ENCODE peak calls at places on chromosomes 6 and 20, in seven cellular contexts. M is Karpas-422, E is A549, I is heart right ventricle, W is psoas muscle, O is HL-60, U is SJSA1. J is an unnamed sample.

GRCh38 chr6:52362443-52363221 is 681 bp downstream of the PAQR8 start:
- DNase-seq in M (peak; percentile 67), E (peak; percentile 8), I (peak; percentile 25), W (peak; percentile 54), O (peak; percentile 38), U (peak; percentile 48), J (peak; percentile 56)

GRCh38 chr20:49286689-49287551 is 9.1 kb upstream of the ZNFX1 start:
- DNase-seq in M (no peak), E (no peak), I (no peak), W (no peak), O (no peak), U (peak; percentile 64), J (peak; percentile 33)

GRCh38 chr6:111494951-111495350 is 11.9 kb upstream of the REV3L start:
- DNase-seq in M (no peak), E (no peak), I (no peak), W (no peak), O (no peak), U (no peak), J (no peak)

GRCh38 chr6:109039795-109040194 is 54.9 kb downstream of the SESN1 start:
- DNase-seq in M (no peak), E (no peak), I (no peak), W (no peak), O (no peak), U (no peak), J (no peak)

GRCh38 chr6:149235130-149235561 is 82.4 kb upstream of the TAB2 start:
- DNase-seq in M (no peak), E (peak; percentile 16), I (peak; percentile 29), W (no peak), O (no peak), U (peak; percentile 72), J (peak; percentile 72)

GRCh38 chr6:170024940-170025339 is 265.9 kb downstream of the DLL1 start:
- DNase-seq in M (no peak), E (no peak), I (peak; percentile 42), W (no peak), O (no peak), U (no peak), J (no peak)

GRCh38 chr6:39072830-39073229 is 24.2 kb downstream of the GLP1R start:
- DNase-seq in M (no peak), E (no peak), I (no peak), W (no peak), O (no peak), U (no peak), J (no peak)

GRCh38 chr6:42345696-42346416 is 105.9 kb downstream of the TRERF1 start:
- DNase-seq in M (no peak), E (no peak), I (no peak), W (no peak), O (no peak), U (no peak), J (no peak)

GRCh38 chr20:17568972-17569471 is 853 bp upstream of the DSTN start:
- DNase-seq in M (no peak), E (peak; percentile 95), I (peak; percentile 92), W (peak; percentile 86), O (no peak), U (peak; percentile 99), J (no peak)

GRCh38 chr6:38445321-38445720 is 194.4 kb downstream of the BTBD9 start:
- DNase-seq in M (no peak), E (no peak), I (no peak), W (no peak), O (no peak), U (no peak), J (no peak)

GRCh38 chr6:38350882-38351281 is 288.8 kb downstream of the BTBD9 start:
- DNase-seq in M (no peak), E (no peak), I (no peak), W (no peak), O (no peak), U (no peak), J (no peak)

GRCh38 chr6:90184334-90185298 is 112.0 kb downstream of the BACH2 start:
- DNase-seq in M (no peak), E (no peak), I (no peak), W (no peak), O (no peak), U (peak; percentile 70), J (no peak)

GRCh38 chr20:15604406-15604805 is 968.8 kb downstream of the KIF16B start:
- DNase-seq in M (no peak), E (no peak), I (no peak), W (no peak), O (no peak), U (no peak), J (peak; percentile 24)

GRCh38 chr20:278607-279571 is 11.7 kb downstream of the C20orf96 start:
- DNase-seq in M (no peak), E (no peak), I (peak; percentile 33), W (no peak), O (no peak), U (no peak), J (no peak)

GRCh38 chr6:30685977-30686907 is at the start of gene PPP1R18:
- DNase-seq in M (peak; percentile 92), E (no peak), I (peak; percentile 90), W (peak; percentile 90), O (peak; percentile 81), U (peak; percentile 63), J (peak; percentile 85)

GRCh38 chr6:89290401-89291155 is 24.5 kb downstream of the GABRR2 start:
- DNase-seq in M (no peak), E (no peak), I (no peak), W (no peak), O (no peak), U (no peak), J (no peak)

GRCh38 chr6:1104988-1105670 is 206.8 kb upstream of the FOXQ1 start:
- DNase-seq in M (no peak), E (no peak), I (no peak), W (no peak), O (no peak), U (no peak), J (no peak)

GRCh38 chr6:135851442-135852271 is at the start of gene PDE7B:
- DNase-seq in M (no peak), E (peak; percentile 73), I (peak; percentile 81), W (peak; percentile 93), O (peak; percentile 14), U (peak; percentile 61), J (peak; percentile 50)

GRCh38 chr20:25013478-25014380 is 21.2 kb upstream of the APMAP start:
- DNase-seq in M (no peak), E (no peak), I (no peak), W (no peak), O (no peak), U (no peak), J (no peak)

GRCh38 chr6:98929498-98930060 is 18.2 kb downstream of the FBXL4 start:
- DNase-seq in M (no peak), E (no peak), I (no peak), W (no peak), O (no peak), U (no peak), J (no peak)

GRCh38 chr6:22332726-22333125 is 35.9 kb upstream of the PRL start:
- DNase-seq in M (no peak), E (no peak), I (no peak), W (no peak), O (no peak), U (peak; percentile 48), J (peak; percentile 42)

GRCh38 chr6:158185729-158186456 is 17.7 kb downstream of the GTF2H5 start:
- DNase-seq in M (no peak), E (no peak), I (no peak), W (no peak), O (no peak), U (no peak), J (no peak)

GRCh38 chr6:133623065-133623464 is 265.8 kb upstream of the TCF21 start:
- DNase-seq in M (no peak), E (no peak), I (no peak), W (no peak), O (no peak), U (peak; percentile 34), J (no peak)
- H3K4me3 ChIP-seq in M (no peak overlapping the region), E (no peak overlapping the region), I (no peak overlapping the region), W (no peak overlapping the region), O (no peak overlapping the region), U (no peak overlapping the region), J (no peak overlapping the region)

DNA sequence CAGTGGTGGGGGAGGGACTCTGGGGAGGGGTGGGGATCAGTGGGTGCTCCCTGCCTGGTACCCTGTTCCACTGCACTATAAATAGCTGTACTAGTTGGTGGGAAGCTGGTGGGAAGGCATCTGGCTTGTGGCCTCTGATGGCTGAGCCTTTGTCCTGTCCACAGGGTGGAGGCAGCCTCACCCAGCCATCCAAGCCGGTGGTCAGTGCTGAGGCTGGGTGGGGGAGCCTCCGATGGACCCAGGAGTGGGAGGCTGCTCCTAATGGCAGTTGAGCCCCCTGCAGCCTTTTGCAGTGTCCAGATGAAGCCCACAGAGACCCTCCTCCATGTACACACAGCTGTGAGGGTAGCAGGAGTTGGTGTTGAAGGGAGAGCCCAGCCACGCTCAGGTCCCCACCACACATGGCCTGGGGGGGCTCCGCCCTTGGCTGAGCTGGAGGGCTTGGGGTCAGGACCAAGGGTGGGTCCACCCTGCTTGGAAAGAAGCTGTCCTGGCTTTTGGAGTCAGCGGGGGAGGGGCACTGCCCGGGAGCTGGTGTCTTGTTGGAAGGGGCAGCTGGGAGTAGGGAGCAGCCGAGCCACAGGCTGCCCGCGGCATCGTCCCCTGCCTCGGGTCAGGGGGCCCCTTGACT is 2.5 kb downstream of the PPDPF start:
- DNase-seq in M (no peak), E (no peak), I (no peak), W (peak; percentile 46), O (no peak), U (no peak), J (no peak)
- H3K4me3 ChIP-seq in M (no peak overlapping the region), E (no peak overlapping the region), I (no peak overlapping the region), W (no peak overlapping the region), O (no peak overlapping the region), U (no peak overlapping the region), J (no peak overlapping the region)

DNA sequence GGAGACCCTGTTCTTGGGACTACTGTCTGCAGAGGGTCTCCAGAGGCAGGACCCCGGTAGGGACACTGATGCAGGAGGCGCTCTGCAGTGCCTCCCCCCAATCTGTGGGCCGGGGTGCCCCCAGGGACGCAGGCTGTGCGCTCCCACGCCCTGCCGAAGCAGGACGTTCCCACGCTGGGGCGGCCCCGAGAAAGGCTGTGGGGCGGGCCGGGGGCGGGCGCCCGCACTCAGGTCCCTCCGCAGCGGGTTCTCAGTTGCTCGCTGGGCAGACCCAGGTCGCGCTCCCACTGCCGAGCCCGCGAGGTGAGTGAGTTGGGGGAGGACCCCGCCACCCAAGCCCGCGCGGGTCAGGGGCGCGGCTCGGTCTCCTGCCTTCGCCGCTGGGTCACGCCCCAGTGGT is at the start of gene COX4I2:
- DNase-seq in M (no peak), E (no peak), I (peak; percentile 62), W (no peak), O (no peak), U (no peak), J (no peak)
- H3K4me3 ChIP-seq in M (no peak within 1 kb of the TSS), E (no peak within 1 kb of the TSS), I (no peak within 1 kb of the TSS), W (peak within 1 kb of the TSS; percentile 46), O (no peak within 1 kb of the TSS), U (no peak within 1 kb of the TSS), J (no peak within 1 kb of the TSS)

GRCh38 chr6:36766649-36766945 is 69.0 kb downstream of the RAB44 start:
- DNase-seq in M (peak; percentile 69), E (no peak), I (no peak), W (peak; percentile 25), O (no peak), U (no peak), J (no peak)

GRCh38 chr6:36769676-36770499 is 69.4 kb downstream of the CPNE5 start:
- DNase-seq in M (peak; percentile 83), E (no peak), I (no peak), W (peak; percentile 52), O (no peak), U (peak; percentile 24), J (peak; percentile 46)

GRCh38 chr6:36769161-36769675 is 70.0 kb downstream of the CPNE5 start:
- DNase-seq in M (no peak), E (no peak), I (peak; percentile 37), W (peak; percentile 65), O (no peak), U (peak; percentile 28), J (no peak)

GRCh38 chr6:36765190-36765941 is 67.7 kb downstream of the RAB44 start:
- DNase-seq in M (no peak), E (no peak), I (no peak), W (peak; percentile 41), O (no peak), U (no peak), J (no peak)

GRCh38 chr6:36765943-36766648 is 68.5 kb downstream of the RAB44 start:
- DNase-seq in M (peak; percentile 95), E (peak; percentile 71), I (peak; percentile 83), W (peak; percentile 89), O (no peak), U (peak; percentile 57), J (peak; percentile 89)
- H3K4me3 ChIP-seq in M (peak overlapping the region; percentile 29), E (no peak overlapping the region), I (no peak overlapping the region), W (no peak overlapping the region), O (no peak overlapping the region), U (no peak overlapping the region), J (no peak overlapping the region)